ENCODE peak calls at places on chromosomes 2 and 18, in nine cellular contexts. H is hepatocyte; T is Peyer's patch; K is CD4-positive, alpha-beta T cell; A is tibial artery; M is ovary; V is lower lobe of right lung; N is CD4-positive, CD25-positive, alpha-beta regulatory T cell; I is psoas muscle. E is an unnamed sample.

GRCh38 chr2:133414486-133415209 is 153.6 kb downstream of the NCKAP5 start:
- DNase-seq in H (no peak), T (no peak), K (no peak), A (no peak), M (no peak), V (no peak), N (no peak), I (no peak), E (no peak)

GRCh38 chr18:53883771-53884170 is 340.7 kb downstream of the MBD2 start:
- DNase-seq in H (no peak), T (no peak), K (no peak), A (no peak), M (no peak), V (no peak), N (no peak), I (no peak), E (no peak)

GRCh38 chr18:32771169-32771751 is 1.6 kb downstream of the KLHL14 start:
- DNase-seq in H (peak; percentile 17), T (peak; percentile 47), K (no peak), A (no peak), M (peak; percentile 16), V (no peak), N (no peak), I (no peak), E (no peak)

GRCh38 chr2:232367016-232367415 is 11.5 kb upstream of the ALPP start:
- DNase-seq in H (no peak), T (no peak), K (no peak), A (peak; percentile 60), M (no peak), V (no peak), N (no peak), I (no peak), E (no peak)

GRCh38 chr2:141490886-141491285 is 639.9 kb downstream of the LRP1B start:
- DNase-seq in H (no peak), T (no peak), K (no peak), A (no peak), M (no peak), V (no peak), N (no peak), I (no peak), E (no peak)

GRCh38 chr2:68487773-68488355 is 20.5 kb downstream of the APLF start:
- DNase-seq in H (peak; percentile 23), T (no peak), K (no peak), A (no peak), M (no peak), V (no peak), N (no peak), I (no peak), E (no peak)

GRCh38 chr2:26706616-26707473 is 14.3 kb downstream of the KCNK3 start:
- DNase-seq in H (peak; percentile 35), T (no peak), K (no peak), A (peak; percentile 84), M (no peak), V (no peak), N (no peak), I (no peak), E (peak; percentile 49)

GRCh38 chr2:134206029-134206428 is 47.8 kb upstream of the MGAT5 start:
- DNase-seq in H (no peak), T (no peak), K (no peak), A (no peak), M (no peak), V (no peak), N (no peak), I (no peak), E (no peak)

GRCh38 chr18:52615321-52615720 is 275.3 kb downstream of the DCC start:
- DNase-seq in H (no peak), T (no peak), K (no peak), A (no peak), M (no peak), V (no peak), N (no peak), I (no peak), E (no peak)

GRCh38 chr2:172674034-172674967 is 61.3 kb upstream of the RAPGEF4 start:
- DNase-seq in H (peak; percentile 64), T (no peak), K (no peak), A (peak; percentile 65), M (no peak), V (peak; percentile 53), N (no peak), I (peak; percentile 25), E (peak; percentile 50)

GRCh38 chr18:7066965-7067555 is 50.5 kb downstream of the LAMA1 start:
- DNase-seq in H (no peak), T (no peak), K (no peak), A (no peak), M (no peak), V (no peak), N (no peak), I (no peak), E (no peak)

GRCh38 chr2:16105664-16106281 is 165.4 kb downstream of the MYCN start:
- DNase-seq in H (peak; percentile 70), T (no peak), K (no peak), A (no peak), M (no peak), V (no peak), N (no peak), I (no peak), E (no peak)

GRCh38 chr2:227222292-227222691 is 57.9 kb downstream of the COL4A3 start:
- DNase-seq in H (no peak), T (no peak), K (no peak), A (no peak), M (no peak), V (no peak), N (no peak), I (no peak), E (no peak)

GRCh38 chr2:240557808-240558207 is at the start of gene ANKMY1:
- DNase-seq in H (peak; percentile 88), T (peak; percentile 41), K (peak; percentile 53), A (peak; percentile 71), M (peak; percentile 69), V (peak; percentile 85), N (peak; percentile 47), I (peak; percentile 77), E (peak; percentile 69)

GRCh38 chr18:36378194-36378593 is 80.7 kb downstream of the FHOD3 start:
- DNase-seq in H (no peak), T (no peak), K (no peak), A (no peak), M (no peak), V (no peak), N (no peak), I (no peak), E (no peak)

GRCh38 chr2:241126771-241127202 is 22.5 kb downstream of the PASK start:
- DNase-seq in H (no peak), T (no peak), K (no peak), A (peak; percentile 48), M (no peak), V (peak; percentile 30), N (no peak), I (no peak), E (no peak)

GRCh38 chr2:9763356-9764152 is 79.7 kb upstream of the TAF1B start:
- DNase-seq in H (peak; percentile 59), T (no peak), K (no peak), A (peak; percentile 44), M (no peak), V (no peak), N (no peak), I (no peak), E (no peak)

GRCh38 chr18:34796013-34796657 is 86.0 kb downstream of the DTNA start:
- DNase-seq in H (no peak), T (no peak), K (no peak), A (no peak), M (no peak), V (no peak), N (no peak), I (no peak), E (no peak)

GRCh38 chr18:26479065-26479685 is 69.2 kb downstream of the KCTD1 start:
- DNase-seq in H (no peak), T (no peak), K (no peak), A (no peak), M (no peak), V (no peak), N (no peak), I (no peak), E (no peak)

GRCh38 chr2:23028106-23028505 is 356.9 kb upstream of the KLHL29 start:
- DNase-seq in H (peak; percentile 42), T (no peak), K (no peak), A (no peak), M (no peak), V (no peak), N (no peak), I (no peak), E (no peak)
- H3K27me3 ChIP-seq in H (no peaks in the 10 kb centered on the region), T (no peaks in the 10 kb centered on the region), K (no peaks in the 10 kb centered on the region), A (no peaks in the 10 kb centered on the region), M (no peaks in the 10 kb centered on the region), V (peaks cover 3% of the 10 kb centered on the region), N (no peaks in the 10 kb centered on the region), I (no peaks in the 10 kb centered on the region), E (peaks cover 62% of the 10 kb centered on the region)

DNA sequence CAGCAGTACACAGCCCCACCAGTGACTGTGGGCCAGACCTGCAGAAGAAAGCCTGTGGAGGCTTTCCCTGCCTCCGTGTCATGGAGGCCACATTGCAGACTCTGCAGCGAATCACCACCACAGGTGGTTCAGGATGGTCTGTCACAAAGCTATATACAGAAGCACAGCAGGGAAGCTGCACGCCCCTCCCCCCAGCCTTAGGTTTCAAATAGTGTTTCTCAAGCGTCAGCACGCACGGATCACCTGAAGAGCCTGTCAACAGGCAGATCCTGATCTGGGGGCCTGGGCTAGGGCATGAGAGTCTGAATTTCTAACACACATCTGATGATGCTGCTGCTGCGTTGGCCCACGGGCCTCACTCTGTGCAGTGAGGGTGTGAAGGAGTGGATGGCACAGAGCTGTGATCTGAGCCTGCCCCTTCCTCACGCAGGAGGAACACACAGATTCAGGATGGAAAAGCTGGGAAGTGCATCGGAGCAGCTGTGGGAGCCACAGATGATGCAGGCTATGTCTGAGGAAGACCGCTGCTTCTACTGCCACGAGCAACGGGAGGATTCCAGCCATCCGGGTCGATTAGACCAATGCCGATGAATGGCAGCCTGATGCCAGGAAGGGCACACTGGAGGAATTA is 96.6 kb downstream of the UXS1 start:
- DNase-seq in H (no peak), T (no peak), K (no peak), A (no peak), M (no peak), V (no peak), N (no peak), I (no peak), E (no peak)
- H3K27ac ChIP-seq in H (no peak overlapping the region), T (no peak overlapping the region), K (peak overlapping the region; percentile 84), A (no peak overlapping the region), M (no peak overlapping the region), V (no peak overlapping the region), N (peak overlapping the region; percentile 90), I (no peak overlapping the region), E (no peak overlapping the region)

GRCh38 chr2:2664989-2665833 is 334.1 kb upstream of the MYT1L start:
- DNase-seq in H (peak; percentile 84), T (no peak), K (no peak), A (no peak), M (no peak), V (no peak), N (no peak), I (peak; percentile 69), E (no peak)
- H3K27me3 ChIP-seq in H (no peaks in the 10 kb centered on the region), T (no peaks in the 10 kb centered on the region), K (no peaks in the 10 kb centered on the region), A (no peaks in the 10 kb centered on the region), M (no peaks in the 10 kb centered on the region), V (no peaks in the 10 kb centered on the region), N (no peaks in the 10 kb centered on the region), I (no peaks in the 10 kb centered on the region), E (peaks cover 12% of the 10 kb centered on the region)

DNA sequence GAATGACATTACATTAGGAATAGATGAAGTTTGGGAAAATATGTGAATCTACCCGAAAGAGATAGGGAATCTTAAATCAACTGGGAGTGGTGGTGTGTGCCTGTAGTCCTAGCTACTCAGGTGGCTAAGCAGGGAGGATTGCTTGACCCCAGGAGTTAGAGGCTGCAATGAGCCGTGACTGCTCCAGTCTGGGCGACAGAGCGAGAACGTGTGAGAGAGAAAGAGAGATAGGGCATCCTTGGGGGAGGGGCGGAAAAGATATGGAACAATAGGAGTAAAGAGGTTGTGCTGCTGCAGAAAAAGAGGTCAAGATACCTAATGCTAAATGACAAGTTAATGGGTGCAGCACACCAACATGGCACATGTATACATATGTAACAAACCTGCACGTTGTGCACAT is 47.1 kb upstream of the ADAM23 start:
- DNase-seq in H (no peak), T (no peak), K (no peak), A (no peak), M (no peak), V (no peak), N (no peak), I (no peak), E (no peak)
- H3K27ac ChIP-seq in H (no peak overlapping the region), T (no peak overlapping the region), K (no peak overlapping the region), A (no peak overlapping the region), M (no peak overlapping the region), V (no peak overlapping the region), N (no peak overlapping the region), I (no peak overlapping the region), E (no peak overlapping the region)